ENCODE peak calls at places on chromosomes 2 and 18, in five cellular contexts. R is pancreas, E is PC-9, F is right lobe of liver, O is astrocyte. K is an unnamed sample.

GRCh38 chr2:220531216-220531615 is 903.8 kb downstream of the SLC4A3 start:
- DNase-seq in R (no peak), E (no peak), O (no peak), F (no peak), K (no peak)

GRCh38 chr2:230925443-230925878 is 419 bp upstream of the GPR55 start:
- DNase-seq in F (peak), E (no peak), O (no peak), R (no peak), K (peak)

GRCh38 chr18:63319383-63320040 is at the start of gene BCL2:
- DNase-seq in E (peak), R (no peak), F (peak), O (peak), K (no peak)

GRCh38 chr2:166332049-166332448 is 43.7 kb downstream of the SCN9A start:
- DNase-seq in F (no peak), R (no peak), O (no peak), E (no peak), K (no peak)

GRCh38 chr2:106095478-106096392 is 98.4 kb downstream of the UXS1 start:
- DNase-seq in O (no peak), R (no peak), E (no peak), F (no peak), K (no peak)

GRCh38 chr2:652881-653480 is 24.2 kb downstream of the TMEM18 start:
- DNase-seq in O (no peak), E (no peak), F (no peak), R (no peak), K (no peak)

GRCh38 chr2:54894467-54894866 is 155.8 kb downstream of the RTN4 start:
- DNase-seq in O (no peak), R (no peak), F (no peak), E (no peak), K (no peak)

GRCh38 chr2:3487028-3487425 is 32.3 kb downstream of the ADI1 start:
- DNase-seq in O (no peak), E (no peak), R (no peak), F (no peak), K (peak)

GRCh38 chr18:76821356-76821874 is 942 bp upstream of the ZNF236 start:
- DNase-seq in R (no peak), F (no peak), O (no peak), E (no peak), K (no peak)

GRCh38 chr2:45013229-45014015 is 4.2 kb upstream of the SIX2 start:
- DNase-seq in F (no peak), E (no peak), O (no peak), R (peak), K (no peak)

GRCh38 chr2:136025057-136025973 is 39.9 kb upstream of the DARS1 start:
- DNase-seq in F (peak), E (peak), O (peak), R (peak), K (peak)

GRCh38 chr2:143847257-143847656 is 672.7 kb downstream of the ZEB2 start:
- DNase-seq in F (no peak), O (no peak), E (no peak), R (no peak), K (no peak)

GRCh38 chr2:241859436-241860183 is 916 bp upstream of the PDCD1 start:
- DNase-seq in R (peak), F (peak), O (no peak), E (no peak), K (peak)

GRCh38 chr2:201203916-201204654 is 21.1 kb downstream of the CASP10 start:
- DNase-seq in O (no peak), E (no peak), R (no peak), F (no peak), K (no peak)

GRCh38 chr18:3329471-3329870 is 67.5 kb downstream of the MYL12B start:
- DNase-seq in F (no peak), E (peak), O (no peak), R (no peak), K (no peak)

GRCh38 chr18:27225947-27226481 is 40.9 kb upstream of the CHST9 start:
- DNase-seq in O (no peak), R (no peak), F (no peak), E (no peak), K (no peak)
- H3K27ac ChIP-seq in O (no peak), R (no peak), F (no peak), E (no peak), K (no peak)

DNA sequence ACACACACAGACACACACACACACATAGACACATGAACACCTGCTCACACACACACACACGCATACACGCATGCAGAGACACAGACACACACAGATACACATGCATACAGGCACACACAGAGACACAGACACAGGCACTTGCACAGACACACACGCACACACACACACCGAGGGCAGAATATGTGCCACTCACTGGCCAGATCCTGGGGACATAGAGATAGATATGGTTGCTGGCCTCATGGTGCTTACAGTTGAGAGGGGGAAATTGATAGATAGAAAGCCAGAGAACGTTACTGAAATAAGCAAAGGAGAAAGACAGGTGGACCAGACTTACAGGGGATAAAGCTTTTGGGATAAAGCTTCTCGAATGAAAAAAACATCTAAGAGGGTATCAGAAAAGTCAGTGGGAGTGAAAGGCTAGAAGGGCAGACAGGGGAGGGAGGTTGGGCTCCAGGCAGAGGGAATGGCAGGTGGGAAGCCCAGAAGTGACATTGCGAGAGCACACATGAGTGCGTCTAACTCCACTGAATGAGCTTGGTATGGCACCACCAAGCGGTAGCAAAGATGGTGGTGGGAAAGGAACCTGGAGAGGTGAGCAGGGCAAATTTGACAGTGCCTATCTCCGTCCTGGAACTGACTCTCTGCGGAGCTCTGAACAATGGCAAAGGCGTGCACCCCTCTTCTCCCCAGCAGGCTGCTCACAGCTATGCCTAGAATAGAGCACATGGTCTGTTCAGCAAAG is 390.1 kb upstream of the TRIB2 start:
- DNase-seq in E (no peak), F (no peak), O (no peak), R (no peak), K (no peak)
- TF ChIP-seq CTCF in E (no peak), F (peak), O (no peak), R (peak), K (peak)

GRCh38 chr2:85753525-85754312 is at the start of gene ATOH8:
- DNase-seq in R (peak), O (peak), E (no peak), F (peak), K (peak)

GRCh38 chr2:85756195-85756594 is 2.4 kb downstream of the ATOH8 start:
- DNase-seq in R (no peak), O (no peak), F (peak), E (no peak), K (peak)

GRCh38 chr2:85754313-85755095 is 713 bp downstream of the ATOH8 start:
- DNase-seq in R (peak), E (no peak), O (peak), F (peak), K (peak)

GRCh38 chr2:85756822-85757435 is 3.1 kb downstream of the ATOH8 start:
- DNase-seq in R (no peak), O (no peak), E (no peak), F (no peak), K (no peak)

DNA sequence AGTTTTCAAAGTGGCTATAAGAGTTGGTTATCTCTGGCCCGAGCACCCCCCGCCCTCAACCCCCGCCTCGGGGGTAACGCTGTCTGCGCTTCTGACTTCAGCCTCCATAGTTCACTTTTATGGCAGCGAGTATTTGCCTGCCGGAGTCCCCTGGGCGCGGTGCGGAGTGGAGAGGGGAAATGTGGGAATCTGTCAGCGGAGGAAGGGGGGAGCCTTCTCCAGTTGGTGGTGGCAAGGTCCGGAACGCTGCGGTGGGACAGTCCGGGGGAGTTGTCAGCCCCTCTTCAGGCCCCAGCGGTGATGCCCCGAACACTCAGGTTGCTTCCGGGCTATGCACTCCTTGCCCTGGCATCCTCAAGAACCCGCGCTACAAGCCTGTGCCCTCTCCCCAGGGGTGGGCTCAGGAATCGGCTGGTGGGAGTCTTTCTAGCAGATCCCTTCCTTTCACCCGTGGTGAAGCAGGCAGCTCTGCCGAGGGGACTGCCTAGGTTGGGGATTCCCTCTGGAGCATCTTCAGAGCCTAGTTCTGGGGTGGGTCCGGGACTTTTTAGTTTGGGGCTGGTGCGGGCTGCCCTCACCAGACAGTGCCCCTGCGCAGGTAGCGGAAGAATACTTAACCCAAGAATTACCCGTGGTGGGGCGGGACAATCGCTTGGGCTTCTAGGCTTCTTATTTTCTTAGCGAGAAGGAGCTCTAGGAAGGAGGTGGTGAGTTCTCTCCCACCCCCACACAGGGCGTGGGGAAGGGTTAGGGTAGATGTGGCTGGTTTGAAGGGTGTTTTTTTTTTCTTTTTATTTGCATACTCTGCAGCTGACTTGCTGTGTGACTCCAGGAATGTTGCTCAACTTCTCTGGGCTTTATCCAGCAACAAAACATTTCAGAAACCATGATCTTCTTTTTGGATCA is 1.6 kb downstream of the ATOH8 start:
- DNase-seq in O (no peak), R (no peak), E (no peak), F (peak), K (peak)
- H3K27ac ChIP-seq in O (no peak), R (no peak), E (no peak), F (peak), K (peak)

DNA sequence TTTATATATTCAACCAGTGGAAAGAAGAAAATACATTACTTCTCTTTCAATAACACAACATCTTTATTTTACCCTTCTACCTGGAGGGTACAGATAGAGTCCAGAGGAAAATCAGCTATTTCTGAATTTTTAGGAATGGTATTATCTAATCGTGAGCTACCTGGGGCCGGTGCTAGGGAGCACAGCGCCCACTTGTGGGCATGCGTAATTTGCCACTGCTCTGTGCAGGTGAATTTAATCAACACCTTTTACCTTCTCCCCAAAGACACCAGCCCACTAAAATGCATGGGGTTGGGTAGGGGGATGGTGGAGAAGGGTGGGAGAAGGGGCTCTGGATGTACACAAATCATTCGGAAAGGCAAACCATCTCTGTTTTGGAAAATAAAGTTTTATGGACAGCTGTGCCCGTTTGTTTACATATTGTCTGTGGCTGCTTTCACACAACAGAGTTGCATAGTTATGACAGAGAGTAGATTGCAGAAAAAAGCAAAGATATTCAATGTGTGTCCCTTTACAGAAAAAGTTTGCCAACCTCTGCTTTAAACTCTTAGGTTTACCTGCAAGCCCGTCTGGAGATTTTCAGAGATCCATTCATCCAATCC is 51.5 kb upstream of the DCC start:
- DNase-seq in F (peak), O (no peak), E (peak), R (peak), K (peak)
- TF ChIP-seq CTCF in F (peak), O (peak), E (peak), R (peak), K (peak)

GRCh38 chr2:48210189-48210588 is 303.9 kb upstream of the FBXO11 start:
- DNase-seq in R (no peak), O (no peak), F (no peak), E (no peak), K (no peak)
- H3K27ac ChIP-seq in R (no peak), O (no peak), F (no peak), E (no peak), K (no peak)

K was measured in upper lobe of right lung.